ENCODE peak calls at places on chromosomes 5 and 9, in six cellular contexts. U, R, D, N, M and C are unnamed samples.
A peak's percentile ranks its signal among the peaks of the same experiment; 100 is the strongest.

GRCh38 chr5:74801941-74802340 is 34.9 kb downstream of the NSA2 start:
- DNase-seq in U (no peak), R (peak; percentile 17), D (no peak), N (no peak), M (no peak), C (no peak)

GRCh38 chr5:159463590-159464321 is 133.5 kb upstream of the IL12B start:
- DNase-seq in U (no peak), R (no peak), D (no peak), N (peak; percentile 42), M (peak; percentile 28), C (peak; percentile 42)

GRCh38 chr5:36367524-36367923 is 65.8 kb upstream of the RANBP3L start:
- DNase-seq in U (no peak), R (peak; percentile 42), D (no peak), N (peak; percentile 85), M (peak; percentile 69), C (peak; percentile 60)

GRCh38 chr9:124179196-124180071 is 78.3 kb upstream of the NEK6 start:
- DNase-seq in U (no peak), R (no peak), D (no peak), N (no peak), M (no peak), C (no peak)

GRCh38 chr5:128649183-128649582 is 111.1 kb upstream of the FBN2 start:
- DNase-seq in U (no peak), R (peak; percentile 83), D (no peak), N (no peak), M (peak; percentile 19), C (peak; percentile 78)

GRCh38 chr5:129820-130219 is 37.9 kb downstream of the PLEKHG4B start:
- DNase-seq in U (no peak), R (peak; percentile 82), D (no peak), N (peak; percentile 93), M (peak; percentile 87), C (peak; percentile 19)

GRCh38 chr5:606526-607399 is 5.4 kb upstream of the CEP72 start:
- DNase-seq in U (peak; percentile 23), R (no peak), D (no peak), N (no peak), M (no peak), C (no peak)

GRCh38 chr5:59694416-59694815 is 199.1 kb downstream of the PDE4D start:
- DNase-seq in U (no peak), R (no peak), D (no peak), N (no peak), M (no peak), C (no peak)

GRCh38 chr5:53069626-53070025 is 39.9 kb downstream of the MOCS2 start:
- DNase-seq in U (no peak), R (peak; percentile 34), D (no peak), N (peak; percentile 93), M (peak; percentile 95), C (peak; percentile 36)

GRCh38 chr9:90858505-90858904 is 56.9 kb downstream of the SYK start:
- DNase-seq in U (no peak), R (no peak), D (no peak), N (no peak), M (no peak), C (no peak)

GRCh38 chr5:85549229-85549628 is 1068.5 kb upstream of the COX7C start:
- DNase-seq in U (no peak), R (no peak), D (no peak), N (no peak), M (no peak), C (no peak)

GRCh38 chr9:135218331-135219225 is 131.1 kb downstream of the OLFM1 start:
- DNase-seq in U (no peak), R (no peak), D (no peak), N (no peak), M (no peak), C (no peak)

GRCh38 chr9:123562844-123563346 is 206.9 kb downstream of the CRB2 start:
- DNase-seq in U (no peak), R (peak; percentile 83), D (no peak), N (peak; percentile 99), M (peak; percentile 94), C (peak; percentile 67)

GRCh38 chr9:86978986-86979385 is 31.7 kb upstream of the GAS1 start:
- DNase-seq in U (no peak), R (peak; percentile 84), D (no peak), N (peak; percentile 11), M (peak; percentile 63), C (no peak)

GRCh38 chr9:134589748-134590147 is 51.9 kb upstream of the COL5A1 start:
- DNase-seq in U (no peak), R (no peak), D (no peak), N (no peak), M (no peak), C (no peak)

GRCh38 chr9:78821126-78821822 is 524.3 kb downstream of the PSAT1 start:
- DNase-seq in U (no peak), R (peak; percentile 44), D (no peak), N (no peak), M (peak; percentile 43), C (peak; percentile 45)

GRCh38 chr5:14364096-14364495 is 217.5 kb upstream of the OTULINL start:
- DNase-seq in U (no peak), R (peak; percentile 33), D (no peak), N (no peak), M (no peak), C (no peak)

GRCh38 chr9:15498246-15499018 is 12.3 kb downstream of the PSIP1 start:
- DNase-seq in U (no peak), R (no peak), D (no peak), N (no peak), M (no peak), C (no peak)

GRCh38 chr9:101176384-101176783 is 147.9 kb downstream of the PLPPR1 start:
- DNase-seq in U (no peak), R (no peak), D (no peak), N (no peak), M (no peak), C (no peak)

GRCh38 chr9:138057726-138058125 is 180.1 kb downstream of the CACNA1B start:
- DNase-seq in U (peak; percentile 15), R (no peak), D (no peak), N (no peak), M (no peak), C (no peak)

GRCh38 chr9:112844771-112845542 is 45.7 kb downstream of the SLC46A2 start:
- DNase-seq in U (peak; percentile 85), R (peak; percentile 73), D (peak; percentile 38), N (peak; percentile 27), M (peak; percentile 71), C (peak; percentile 74)

GRCh38 chr5:150217874-150218692 is 28.2 kb downstream of the SLC6A7 start:
- DNase-seq in U (peak; percentile 88), R (peak; percentile 86), D (peak; percentile 68), N (peak; percentile 42), M (peak; percentile 80), C (peak; percentile 87)

GRCh38 chr5:178589180-178590140 is 733 bp downstream of the COL23A1 start:
- DNase-seq in U (no peak), R (peak; percentile 16), D (no peak), N (peak; percentile 18), M (no peak), C (peak; percentile 23)

GRCh38 chr5:163790497-163790896 is 285.1 kb downstream of the MAT2B start:
- DNase-seq in U (no peak), R (peak; percentile 27), D (no peak), N (no peak), M (peak; percentile 13), C (no peak)

GRCh38 chr9:89153618-89154017 is 25.0 kb downstream of the SHC3 start:
- DNase-seq in U (no peak), R (peak; percentile 64), D (no peak), N (peak; percentile 91), M (peak; percentile 81), C (peak; percentile 31)

GRCh38 chr5:126376443-126376842 is 46.8 kb upstream of the GRAMD2B start:
- DNase-seq in U (peak; percentile 57), R (no peak), D (no peak), N (no peak), M (no peak), C (no peak)

GRCh38 chr5:10793785-10794184 is 32.8 kb upstream of the DAP start:
- DNase-seq in U (no peak), R (no peak), D (no peak), N (no peak), M (peak; percentile 6), C (no peak)
- TF ChIP-seq CTCF in U (no peak), R (no peak), D (no peak), N (no peak), M (peak; percentile 29), C (peak; percentile 17)

DNA sequence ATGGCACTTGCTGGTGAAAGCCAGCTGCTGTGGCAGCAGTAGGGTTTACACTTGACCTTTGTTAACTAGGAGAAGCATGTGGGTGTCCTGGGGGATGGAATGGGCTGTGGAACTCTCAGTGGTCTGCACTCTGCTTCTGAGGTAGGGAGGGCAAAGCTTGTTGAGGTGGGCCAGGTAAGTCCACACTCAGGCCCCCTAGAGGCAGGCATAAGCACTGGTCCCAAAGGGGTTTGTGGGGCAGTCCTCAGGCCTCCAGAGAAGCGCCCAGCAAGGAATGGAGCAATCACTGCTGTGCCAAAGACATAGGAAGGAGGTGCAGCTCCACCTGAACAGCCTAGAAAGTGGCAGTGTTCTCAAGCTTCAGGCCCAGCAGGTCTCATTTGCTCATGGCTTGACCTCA is 34.7 kb downstream of the INSL4 start:
- DNase-seq in U (no peak), R (no peak), D (no peak), N (no peak), M (no peak), C (no peak)
- TF ChIP-seq CTCF in U (no peak), R (no peak), D (no peak), N (no peak), M (no peak), C (no peak)

DNA sequence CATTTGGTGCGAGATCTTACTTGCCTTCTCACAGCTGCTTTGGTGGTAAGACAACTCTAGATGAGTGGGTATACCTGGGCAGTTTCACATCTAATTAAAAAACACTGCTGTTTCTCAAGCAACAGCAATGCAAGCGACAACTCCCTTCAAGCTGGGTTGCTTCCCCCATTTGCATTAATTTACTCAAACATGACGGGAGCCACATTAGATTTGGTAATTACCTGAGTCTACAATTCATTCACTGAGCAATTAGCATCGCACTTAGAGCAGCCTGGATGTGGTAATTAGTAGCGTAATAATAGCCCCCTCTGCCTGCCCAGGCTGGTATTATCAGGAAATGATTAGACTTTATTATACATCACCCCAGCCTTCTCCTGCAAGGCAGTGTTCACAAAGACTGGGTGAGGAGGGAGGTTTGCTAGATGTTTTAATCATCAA is 73.4 kb downstream of the FBXO38 start:
- DNase-seq in U (no peak), R (no peak), D (no peak), N (no peak), M (no peak), C (peak; percentile 8)
- TF ChIP-seq CTCF in U (peak; percentile 17), R (peak; percentile 45), D (no peak), N (peak; percentile 16), M (peak; percentile 42), C (peak; percentile 45)

GRCh38 chr5:172659909-172660628 is 19.0 kb downstream of the NEURL1B start:
- DNase-seq in U (peak; percentile 81), R (peak; percentile 74), D (no peak), N (peak; percentile 84), M (peak; percentile 64), C (peak; percentile 79)
- TF ChIP-seq CTCF in U (no peak), R (no peak), D (no peak), N (no peak), M (no peak), C (no peak)